ENCODE peak calls at places on chromosomes 13 and 19, in five cellular contexts. R, Y, G, Z and D are unnamed samples.

GRCh38 chr13:104301216-104301975 is 1235.2 kb upstream of the SLC10A2 start:
- DNase-seq in R (peak), Y (no peak), G (no peak), Z (no peak), D (no peak)

GRCh38 chr19:6020166-6020967 is 42.4 kb upstream of the RANBP3 start:
- DNase-seq in R (peak), Y (peak), G (no peak), Z (no peak), D (no peak)

GRCh38 chr13:47454986-47455385 is 546.1 kb downstream of the SUCLA2 start:
- DNase-seq in R (no peak), Y (no peak), G (no peak), Z (no peak), D (no peak)

GRCh38 chr13:50214514-50214913 is 199.3 kb downstream of the KCNRG start:
- DNase-seq in R (peak), Y (no peak), G (no peak), Z (no peak), D (peak)

GRCh38 chr13:30143671-30144400 is 163.5 kb downstream of the KATNAL1 start:
- DNase-seq in R (peak), Y (no peak), G (no peak), Z (no peak), D (no peak)

GRCh38 chr19:7751157-7751783 is 3.9 kb upstream of the CD209 start:
- DNase-seq in R (peak), Y (no peak), G (no peak), Z (peak), D (no peak)

GRCh38 chr13:112449545-112449930 is 73.4 kb downstream of the SPACA7 start:
- DNase-seq in R (no peak), Y (no peak), G (no peak), Z (no peak), D (no peak)

GRCh38 chr19:36060430-36060829 is 5.7 kb downstream of the WDR62 start:
- DNase-seq in R (peak), Y (peak), G (peak), Z (peak), D (peak)

GRCh38 chr13:51895906-51896888 is 34.4 kb downstream of the CCDC70 start:
- DNase-seq in R (peak), Y (peak), G (no peak), Z (peak), D (peak)

GRCh38 chr13:72820156-72820897 is 38.4 kb downstream of the PIBF1 start:
- DNase-seq in R (peak), Y (no peak), G (no peak), Z (no peak), D (no peak)

GRCh38 chr19:34336781-34337271 is 28.2 kb upstream of the GPI start:
- DNase-seq in R (peak), Y (peak), G (no peak), Z (peak), D (peak)

GRCh38 chr13:74289861-74290260 is 155.7 kb upstream of the KLF12 start:
- DNase-seq in R (no peak), Y (no peak), G (no peak), Z (no peak), D (no peak)

GRCh38 chr13:71378992-71379905 is 487.8 kb downstream of the DACH1 start:
- DNase-seq in R (peak), Y (no peak), G (no peak), Z (no peak), D (peak)

GRCh38 chr13:20024706-20025105 is 66.2 kb downstream of the ZMYM2 start:
- DNase-seq in R (no peak), Y (peak), G (no peak), Z (no peak), D (peak)

GRCh38 chr19:3821857-3822364 is 35.7 kb upstream of the MATK start:
- DNase-seq in R (peak), Y (peak), G (no peak), Z (peak), D (peak)

GRCh38 chr13:73355134-73355533 is 296.3 kb downstream of the KLF5 start:
- DNase-seq in R (no peak), Y (no peak), G (no peak), Z (no peak), D (no peak)

GRCh38 chr19:2603320-2603719 is 99.2 kb downstream of the GNG7 start:
- DNase-seq in R (peak), Y (no peak), G (no peak), Z (no peak), D (no peak)

GRCh38 chr13:114143806-114144605 is 11.6 kb upstream of the RASA3 start:
- DNase-seq in R (no peak), Y (no peak), G (no peak), Z (peak), D (no peak)

GRCh38 chr13:76852991-76853390 is 33.2 kb downstream of the KCTD12 start:
- DNase-seq in R (peak), Y (no peak), G (no peak), Z (no peak), D (no peak)

GRCh38 chr19:15107056-15108010 is at the start of gene SYDE1:
- DNase-seq in R (peak), Y (no peak), G (no peak), Z (peak), D (no peak)

GRCh38 chr13:94595006-94595942 is 678 bp downstream of the TGDS start:
- DNase-seq in R (peak), Y (peak), G (no peak), Z (peak), D (peak)

GRCh38 chr13:44759222-44759721 is 183.1 kb upstream of the TSC22D1 start:
- DNase-seq in R (no peak), Y (no peak), G (no peak), Z (no peak), D (no peak)

GRCh38 chr19:7756258-7756657 is 6.8 kb upstream of the CLEC4M start:
- DNase-seq in R (no peak), Y (no peak), G (no peak), Z (no peak), D (no peak)